ENCODE peak calls at places on chromosomes 11 and 22, in five cellular contexts. Q is fibroblast of lung, J is tibial nerve, R is OCI-LY7, O is A673. K is an unnamed sample.

GRCh38 chr22:35684270-35684700 is 33.4 kb upstream of the APOL5 start:
- DNase-seq in O (peak), Q (peak), J (peak), R (peak), K (no peak)

GRCh38 chr11:78341841-78342240 is 75.8 kb downstream of the GAB2 start:
- DNase-seq in J (no peak), R (no peak), O (no peak), Q (no peak), K (no peak)

GRCh38 chr22:39444937-39445465 is 11.8 kb upstream of the MGAT3 start:
- DNase-seq in J (no peak), R (no peak), O (no peak), Q (no peak), K (no peak)

GRCh38 chr11:69427337-69427736 is 54.1 kb upstream of the LINC01488 start:
- DNase-seq in Q (no peak), J (no peak), R (no peak), O (no peak), K (no peak)

GRCh38 chr11:116638463-116638862 is 134.3 kb downstream of the BUD13 start:
- DNase-seq in O (no peak), J (no peak), R (no peak), Q (no peak), K (no peak)

GRCh38 chr22:37428649-37429586 is 1.6 kb upstream of the ELFN2 start:
- DNase-seq in R (peak), Q (peak), O (peak), J (no peak), K (peak)

GRCh38 chr11:64762916-64763803 is 3.4 kb upstream of the PYGM start:
- DNase-seq in O (peak), J (no peak), Q (peak), R (peak), K (no peak)

GRCh38 chr11:74412733-74413359 is 14.6 kb upstream of the PGM2L1 start:
- DNase-seq in O (no peak), R (no peak), Q (no peak), J (no peak), K (no peak)

GRCh38 chr22:19178065-19178658 is 374 bp downstream of the SLC25A1 start:
- DNase-seq in R (peak), Q (peak), J (no peak), O (peak), K (peak)

GRCh38 chr22:23106906-23107367 is 34.9 kb downstream of the RSPH14 start:
- DNase-seq in Q (no peak), O (no peak), R (no peak), J (no peak), K (no peak)

DNA sequence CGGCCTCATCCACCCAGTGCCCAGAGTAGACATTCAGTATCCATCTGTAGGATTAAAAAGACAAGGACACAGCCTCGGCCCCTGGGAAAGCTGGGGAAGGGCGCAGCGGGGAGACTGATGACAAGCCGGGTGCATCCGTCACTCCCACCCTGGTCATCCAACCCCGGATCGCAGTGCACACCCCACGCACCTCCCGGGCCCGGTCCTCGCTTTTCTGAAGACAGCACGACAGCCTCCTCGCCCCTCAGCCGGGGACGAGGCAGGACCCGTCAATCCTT is 1.1 kb downstream of the FCHSD2 start:
- DNase-seq in R (peak), Q (peak), O (no peak), J (no peak), K (peak)
- H3K27ac ChIP-seq in R (peak), Q (peak), O (peak), J (no peak), K (peak)

DNA sequence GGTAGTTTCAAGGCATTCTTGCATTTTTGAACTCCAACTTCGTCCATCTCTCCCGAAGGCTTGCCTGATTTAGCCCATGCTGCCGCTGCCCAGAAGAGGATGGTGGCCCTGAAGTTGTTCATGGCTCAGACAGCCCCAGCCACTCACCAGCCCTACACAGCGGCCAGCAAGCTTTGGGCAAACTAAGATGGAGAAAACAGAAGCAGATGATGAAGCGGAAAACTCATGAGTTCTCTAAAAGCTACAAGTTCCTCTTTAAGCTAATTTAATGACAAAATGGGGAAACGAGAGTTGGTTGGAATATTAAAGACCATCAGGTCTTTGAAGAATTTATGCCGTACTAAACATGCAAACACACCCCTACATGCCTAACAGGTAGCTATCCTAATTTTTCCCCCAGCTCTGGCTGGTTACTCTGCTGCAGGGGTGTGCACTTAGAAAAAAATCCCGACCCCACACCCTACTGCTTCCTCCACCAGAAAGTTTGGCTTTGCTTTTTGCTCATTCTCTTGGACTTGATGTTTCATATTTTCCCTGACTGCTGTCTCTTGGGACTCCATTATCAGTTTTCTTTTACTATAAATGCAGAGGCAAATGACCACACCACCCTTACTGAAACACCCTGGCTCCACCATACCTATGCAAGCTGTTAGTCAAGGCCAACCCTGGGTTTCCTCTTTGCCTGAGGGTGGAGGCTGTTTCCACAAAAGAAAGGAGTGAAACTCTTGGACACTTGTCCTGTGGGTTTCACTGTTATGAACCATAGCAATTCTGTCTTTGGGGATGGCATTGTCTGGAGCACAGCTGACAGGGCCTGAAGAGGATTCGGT is at the start of gene MPEG1:
- DNase-seq in O (no peak), R (peak), J (no peak), Q (no peak), K (peak)
- H3K4me3 ChIP-seq in O (no peak), R (peak), J (no peak), Q (no peak), K (peak)

DNA sequence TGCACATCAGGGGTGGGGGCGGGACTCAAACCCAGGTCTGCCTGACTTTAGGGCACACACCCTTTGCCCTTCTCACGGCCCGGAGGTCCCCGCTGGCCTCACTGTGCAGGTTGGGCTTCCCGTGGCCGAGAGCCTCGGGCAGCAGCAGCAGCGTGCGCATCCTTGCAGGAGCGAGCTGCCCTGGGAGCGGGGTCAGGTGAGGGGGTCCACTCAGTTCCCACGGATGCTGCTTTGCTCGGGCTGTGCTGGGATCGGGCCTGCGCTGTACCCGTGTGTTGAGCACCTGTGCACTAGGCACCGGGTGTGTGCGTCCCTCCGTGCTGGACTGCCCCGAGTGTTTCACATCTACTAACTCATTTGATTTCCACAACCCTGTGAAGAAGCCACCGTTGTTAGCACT is 25.1 kb downstream of the PRR5 start:
- DNase-seq in Q (no peak), J (no peak), O (no peak), R (no peak), K (no peak)
- TF ChIP-seq CTCF in Q (no peak), J (no peak), O (no peak), R (no peak), K (no peak)

GRCh38 chr22:32699686-32700085 is 101.8 kb upstream of the TIMP3 start:
- DNase-seq in J (no peak), R (no peak), Q (no peak), O (no peak), K (no peak)
- H3K27ac ChIP-seq in J (no peak), R (no peak), Q (no peak), O (no peak), K (no peak)

GRCh38 chr11:34072041-34072440 is 20.5 kb downstream of the CAPRIN1 start:
- DNase-seq in Q (no peak), R (no peak), J (no peak), O (no peak), K (no peak)
- H3K4me3 ChIP-seq in Q (no peak), R (no peak), J (no peak), O (no peak), K (no peak)

GRCh38 chr11:119681537-119681936 is 47.5 kb downstream of the NECTIN1 start:
- DNase-seq in J (no peak), R (no peak), Q (no peak), O (no peak), K (no peak)
- TF ChIP-seq CTCF in J (no peak), R (peak), Q (peak), O (peak), K (no peak)

GRCh38 chr11:47165294-47165840 is 11.3 kb downstream of the ARFGAP2 start:
- DNase-seq in O (no peak), R (no peak), J (no peak), Q (no peak), K (no peak)

GRCh38 chr11:47163898-47164297 is 12.8 kb downstream of the ARFGAP2 start:
- DNase-seq in O (no peak), J (no peak), Q (no peak), R (no peak), K (no peak)

GRCh38 chr11:47163198-47163597 is 13.5 kb downstream of the ARFGAP2 start:
- DNase-seq in Q (no peak), R (no peak), O (no peak), J (no peak), K (no peak)

GRCh38 chr11:47164321-47164720 is 12.4 kb downstream of the ARFGAP2 start:
- DNase-seq in R (no peak), J (no peak), Q (no peak), O (no peak), K (no peak)

GRCh38 chr11:47166368-47166767 is 10.3 kb downstream of the ARFGAP2 start:
- DNase-seq in R (no peak), J (no peak), O (no peak), Q (no peak), K (no peak)
- H3K27ac ChIP-seq in R (no peak), J (no peak), O (no peak), Q (no peak), K (no peak)

DNA sequence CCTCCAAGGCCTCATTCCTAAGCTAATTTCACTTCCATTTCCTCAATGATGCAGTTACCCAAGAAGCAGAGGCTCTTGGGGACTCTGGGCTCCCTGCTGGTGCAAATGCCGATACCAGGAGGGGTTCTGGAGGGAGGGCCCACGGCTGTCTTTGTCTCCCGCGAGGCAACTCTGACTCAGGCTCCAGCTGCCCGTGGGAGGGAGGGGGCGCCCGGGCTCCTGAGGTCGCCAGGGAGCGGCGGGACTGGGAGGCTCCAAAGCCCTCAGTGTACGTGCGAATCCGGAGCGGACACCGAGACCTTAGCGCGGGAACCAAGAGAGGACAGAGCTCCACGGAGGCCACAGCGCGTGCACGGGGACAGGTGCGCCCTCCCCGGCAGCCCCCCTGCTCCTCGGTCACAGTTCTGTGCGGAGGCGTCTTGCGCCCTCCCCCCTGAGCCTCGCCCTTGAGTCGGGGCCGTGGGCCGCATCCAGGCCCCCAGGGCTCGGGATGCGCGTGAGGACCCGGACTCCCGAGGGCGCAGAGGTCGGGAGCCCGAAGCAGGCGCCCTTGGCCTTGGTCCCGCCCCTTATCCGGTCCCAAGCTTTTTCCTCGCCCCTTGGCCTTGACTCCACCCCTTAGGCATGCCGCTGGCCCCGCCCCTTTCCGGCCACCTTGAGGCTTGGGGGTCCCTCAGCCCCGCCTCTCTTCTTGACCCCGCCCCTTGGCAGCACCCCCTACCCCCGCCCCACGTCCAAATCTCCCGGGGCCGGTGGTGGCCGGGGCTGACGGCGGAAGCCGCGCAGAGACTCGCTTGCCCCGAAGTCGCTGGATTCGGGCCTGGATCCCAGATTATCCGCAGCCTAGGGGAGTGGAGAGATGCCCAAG is 4.7 kb upstream of the SHISA8 start:
- DNase-seq in O (peak), J (peak), Q (peak), R (peak), K (peak)
- H3K4me3 ChIP-seq in O (peak), J (peak), Q (peak), R (peak), K (peak)

GRCh38 chr11:76598426-76598839 is 72.1 kb downstream of the LRRC32 start:
- DNase-seq in J (no peak), R (peak), Q (peak), O (no peak), K (peak)
- TF ChIP-seq CTCF in J (peak), R (peak), Q (peak), O (peak), K (peak)

K was measured in Peyer's patch.